ENCODE peak calls at places on chromosomes 16 and 17, in four cellular contexts. D is mucosa of gallbladder; E is spleen; Q is activated naive CD4-positive, alpha-beta T cell treated with Interleukin-2 at 50 U/mL for 16 hours. G is an unnamed sample.

GRCh38 chr16:13970708-13971422 is 50.9 kb downstream of the ERCC4 start:
- DNase-seq in D (no peak), E (no peak), Q (no peak), G (no peak)

GRCh38 chr17:63295288-63295687 is 150.8 kb downstream of the CYB561 start:
- DNase-seq in D (no peak), E (no peak), Q (no peak), G (no peak)

GRCh38 chr16:9256196-9256595 is 164.8 kb downstream of the HAPSTR1 start:
- DNase-seq in D (no peak), E (no peak), Q (no peak), G (no peak)

GRCh38 chr17:15999141-15999973 is at the start of the genes TTC19 and ZSWIM7:
- DNase-seq in D (peak), E (peak), Q (peak), G (peak)

GRCh38 chr17:68381076-68381900 is 76.0 kb downstream of the WIPI1 start:
- DNase-seq in D (peak), E (no peak), Q (peak), G (peak)

GRCh38 chr17:61698244-61698643 is 107.2 kb upstream of the NACA2 start:
- DNase-seq in D (no peak), E (no peak), Q (no peak), G (no peak)

GRCh38 chr16:30166202-30166902 is 17.1 kb upstream of the CORO1A start:
- DNase-seq in D (no peak), E (peak), Q (no peak), G (no peak)

GRCh38 chr17:15431766-15432165 is 35.7 kb downstream of the CDRT4 start:
- DNase-seq in D (no peak), E (no peak), Q (no peak), G (no peak)

GRCh38 chr17:2438823-2439222 is 38.0 kb upstream of the MNT start:
- DNase-seq in D (no peak), E (no peak), Q (no peak), G (no peak)

GRCh38 chr17:56751145-56751743 is 82.5 kb downstream of the C17orf67 start:
- DNase-seq in D (no peak), E (no peak), Q (no peak), G (no peak)

GRCh38 chr17:76384987-76385891 is 830 bp downstream of the SPHK1 start:
- DNase-seq in D (no peak), E (peak), Q (peak), G (no peak)

GRCh38 chr17:13671771-13672170 is 70.0 kb upstream of the HS3ST3A1 start:
- DNase-seq in D (no peak), E (no peak), Q (peak), G (no peak)

GRCh38 chr16:68384293-68385255 is 63.7 kb downstream of the SMPD3 start:
- DNase-seq in D (no peak), E (no peak), Q (no peak), G (no peak)

GRCh38 chr17:81399481-81400153 is 4.4 kb downstream of the BAHCC1 start:
- DNase-seq in D (no peak), E (no peak), Q (no peak), G (no peak)

GRCh38 chr16:71630808-71631207 is 4.8 kb downstream of the MARVELD3 start:
- DNase-seq in D (no peak), E (no peak), Q (no peak), G (peak)

GRCh38 chr17:10121971-10122707 is 76.3 kb downstream of the GAS7 start:
- DNase-seq in D (no peak), E (no peak), Q (no peak), G (no peak)

GRCh38 chr17:82097187-82097918 is 683 bp downstream of the FASN start:
- DNase-seq in D (no peak), E (peak), Q (peak), G (peak)

G was measured in PC-9.